ENCODE peak calls at places on chromosomes 12 and 14, in eight cellular contexts. F is testis, X is A549, D is cardiac muscle cell, R is HepG2, K is heart right ventricle, C is psoas muscle, U is fibroblast of lung. V is an unnamed sample.

GRCh38 chr14:96090441-96091148 is 51.4 kb downstream of the C14orf132 start:
- DNase-seq in F (peak; percentile 65), C (peak; percentile 69), U (peak; percentile 80), K (peak; percentile 84), X (no peak), R (no peak), D (peak; percentile 72), V (no peak)

GRCh38 chr12:12807970-12808702 is 5.0 kb upstream of the DDX47 start:
- DNase-seq in F (peak; percentile 30), K (peak; percentile 82), R (no peak), D (no peak), X (no peak), U (peak; percentile 38), C (peak; percentile 34), V (no peak)

GRCh38 chr12:98064501-98064900 is 450.9 kb upstream of the TMPO start:
- DNase-seq in K (no peak), F (no peak), R (no peak), C (no peak), D (no peak), U (no peak), X (no peak), V (no peak)

GRCh38 chr12:70783455-70783854 is 137.1 kb downstream of the PTPRR start:
- DNase-seq in F (no peak), C (no peak), R (no peak), U (no peak), D (no peak), K (no peak), X (no peak), V (no peak)

GRCh38 chr14:103072595-103073366 is 11.2 kb upstream of the LBHD2 start:
- DNase-seq in F (no peak), D (peak; percentile 26), X (peak; percentile 82), U (no peak), C (no peak), K (no peak), R (no peak), V (peak; percentile 45)

GRCh38 chr14:84535491-84535890 is 994.5 kb upstream of the FLRT2 start:
- DNase-seq in C (no peak), R (no peak), D (no peak), X (no peak), F (no peak), K (no peak), U (no peak), V (no peak)

GRCh38 chr14:64692189-64692588 is 12.0 kb upstream of the PLEKHG3 start:
- DNase-seq in D (no peak), U (no peak), C (no peak), K (no peak), R (no peak), F (no peak), X (no peak), V (no peak)

GRCh38 chr14:64060648-64061096 is 207.9 kb downstream of the SYNE2 start:
- DNase-seq in X (peak; percentile 23), F (peak; percentile 49), C (no peak), R (peak; percentile 15), K (no peak), U (no peak), D (peak; percentile 34), V (peak; percentile 69)

GRCh38 chr12:132417741-132418140 is 72.2 kb upstream of the FBRSL1 start:
- DNase-seq in U (no peak), X (no peak), D (no peak), C (no peak), F (no peak), K (no peak), R (no peak), V (no peak)

GRCh38 chr12:3797649-3798048 is 44.7 kb upstream of the CRACR2A start:
- DNase-seq in R (no peak), U (no peak), X (no peak), F (no peak), C (no peak), K (no peak), D (no peak), V (no peak)

DNA sequence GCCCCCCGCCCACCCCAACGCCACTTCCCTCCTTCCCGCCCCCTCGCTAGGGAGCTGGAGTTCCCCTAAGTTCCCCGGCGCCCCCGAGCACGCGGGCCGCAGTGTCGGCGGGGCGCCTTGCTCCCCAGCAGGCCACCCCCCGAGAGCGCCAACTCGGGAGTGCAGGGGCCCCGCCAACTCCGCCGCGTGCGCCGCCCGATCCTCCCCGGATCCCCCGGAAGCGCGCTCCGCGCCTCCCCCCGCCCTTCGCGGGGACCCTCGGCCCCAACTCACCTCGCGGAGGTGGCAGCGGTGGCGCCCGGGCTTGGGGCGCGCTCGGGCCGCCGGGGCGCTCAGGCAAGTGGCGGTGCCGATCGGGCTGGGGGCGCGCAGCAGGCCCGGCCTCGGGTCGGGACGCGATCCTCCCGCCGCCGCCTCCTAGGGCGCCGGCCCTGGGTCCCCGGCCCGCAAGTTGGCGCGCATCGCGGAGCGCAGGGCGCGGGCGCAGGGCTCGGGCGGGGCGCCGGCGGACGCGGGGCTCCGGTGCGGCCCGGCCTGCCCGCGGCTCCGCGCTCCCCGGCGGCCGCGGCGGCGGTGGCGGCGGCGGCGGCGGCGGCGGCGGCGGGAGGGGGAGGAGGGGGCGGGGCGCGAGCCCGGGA is at the start of gene NCOR2:
- DNase-seq in X (no peak), K (no peak), R (no peak), U (no peak), D (peak; percentile 56), C (peak; percentile 51), F (no peak), V (no peak)
- TF ChIP-seq CTCF in X (no peak), K (no peak), R (no peak), U (no peak), D (no peak), C (no peak), F (no peak), V (no peak)

DNA sequence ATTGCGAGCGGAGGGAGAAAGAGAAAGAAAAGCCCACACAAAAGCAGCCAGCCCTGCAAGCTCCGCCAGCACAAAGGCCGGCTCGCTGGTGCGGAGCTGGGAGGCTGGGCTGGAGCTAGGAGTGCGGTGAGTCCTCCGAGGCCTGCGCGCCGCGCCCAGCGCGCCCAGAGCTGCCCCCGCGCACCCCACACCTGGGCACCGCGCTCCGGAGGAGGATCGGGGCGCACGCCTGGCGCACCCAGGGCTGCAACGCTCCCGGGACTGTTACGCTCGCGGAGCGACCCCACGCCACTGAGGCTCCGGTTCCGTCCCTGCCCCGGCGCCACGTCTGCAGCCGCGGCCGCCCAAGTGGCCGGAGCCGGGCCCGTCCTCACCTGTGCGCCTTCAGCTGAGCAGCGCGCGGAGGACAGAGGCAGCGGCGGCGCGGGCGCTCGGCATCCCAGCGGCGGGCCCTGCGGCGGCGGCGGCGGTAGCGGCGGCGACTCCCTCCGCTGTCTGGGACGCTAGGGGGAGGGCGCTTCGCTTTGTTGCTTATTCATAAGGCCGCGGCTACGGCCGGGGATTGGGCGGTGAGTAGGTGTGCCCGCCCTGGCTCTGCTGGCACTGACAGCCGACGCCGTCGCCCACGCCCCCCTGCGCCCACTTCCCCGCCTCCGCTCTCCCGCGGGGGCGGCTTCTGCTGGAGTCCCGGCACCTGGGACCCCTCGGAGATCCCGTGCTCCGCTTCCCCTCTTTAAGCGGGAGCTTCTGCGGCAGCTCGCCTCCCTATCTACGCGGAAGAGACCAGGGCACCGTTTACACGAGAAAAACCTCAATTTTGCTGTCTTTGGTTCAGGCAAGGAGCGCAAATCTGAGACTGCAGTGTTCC is at the start of gene ARMH4:
- DNase-seq in K (peak; percentile 85), X (peak; percentile 76), R (peak; percentile 63), F (peak; percentile 95), U (peak; percentile 76), C (peak; percentile 81), D (peak; percentile 98), V (peak; percentile 69)
- H3K27ac ChIP-seq in K (peak within 1 kb of the TSS; percentile 31), X (peak within 1 kb of the TSS; percentile 67), R (no peak within 1 kb of the TSS), F (peak within 1 kb of the TSS; percentile 65), U (no peak within 1 kb of the TSS), C (no peak within 1 kb of the TSS), D (peak within 1 kb of the TSS; percentile 77), V (no peak within 1 kb of the TSS)

GRCh38 chr14:99034711-99035171 is 237.3 kb downstream of the BCL11B start:
- DNase-seq in F (peak; percentile 23), R (no peak), X (no peak), C (no peak), U (no peak), K (no peak), D (no peak), V (no peak)
- TF ChIP-seq CTCF in F (no peak), R (no peak), X (no peak), C (no peak), U (no peak), K (no peak), D (no peak), V (no peak)

DNA sequence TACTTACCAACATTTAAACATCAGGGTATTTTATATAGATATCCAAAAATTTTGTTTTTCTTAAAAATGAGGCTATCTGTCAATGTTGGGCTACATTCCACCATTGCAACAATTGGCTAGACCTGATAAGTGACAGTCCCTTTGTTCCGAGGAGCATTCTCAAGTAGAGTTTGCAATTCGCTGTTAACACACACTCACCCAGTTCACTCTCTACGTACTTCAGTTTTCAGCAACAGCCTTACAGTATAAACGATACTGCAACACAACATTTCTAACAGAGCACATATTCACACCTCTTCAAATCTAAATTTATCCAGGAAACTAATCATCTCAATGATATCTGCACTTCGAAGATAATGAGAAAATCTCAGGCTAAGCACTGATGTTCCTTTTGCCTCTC is 393.5 kb downstream of the NAV3 start:
- DNase-seq in X (no peak), R (no peak), D (no peak), U (no peak), F (no peak), C (no peak), K (no peak), V (no peak)
- H3K27ac ChIP-seq in X (no peak overlapping the region), R (no peak overlapping the region), D (no peak overlapping the region), U (no peak overlapping the region), F (no peak overlapping the region), C (no peak overlapping the region), K (no peak overlapping the region), V (no peak overlapping the region)

GRCh38 chr14:38255673-38256357 is at the start of gene CLEC14A:
- DNase-seq in U (no peak), C (peak; percentile 77), X (no peak), D (peak; percentile 5), K (peak; percentile 91), R (no peak), F (peak; percentile 23), V (no peak)
- TF ChIP-seq CTCF in U (no peak), C (no peak), X (no peak), D (no peak), K (no peak), R (no peak), F (no peak), V (no peak)

GRCh38 chr14:50044040-50044651 is 72.2 kb downstream of the VCPKMT start:
- DNase-seq in R (no peak), U (no peak), D (no peak), F (no peak), C (no peak), K (no peak), X (no peak), V (no peak)
- H3K27ac ChIP-seq in R (peak overlapping the region; percentile 65), U (peak overlapping the region; percentile 58), D (no peak overlapping the region), F (no peak overlapping the region), C (peak overlapping the region; percentile 56), K (peak overlapping the region; percentile 31), X (peak overlapping the region; percentile 72), V (no peak overlapping the region)

GRCh38 chr12:123384318-123384993 is 524 bp downstream of the KMT5A start:
- DNase-seq in F (peak; percentile 20), X (no peak), K (no peak), C (no peak), D (peak; percentile 11), U (no peak), R (no peak), V (peak; percentile 25)
- TF ChIP-seq CTCF in F (no peak), X (peak; percentile 9), K (no peak), C (no peak), D (no peak), U (no peak), R (no peak), V (no peak)

GRCh38 chr12:6546016-6546415 is 9.8 kb downstream of the IFFO1 start:
- DNase-seq in C (no peak), F (no peak), R (no peak), K (no peak), U (no peak), X (no peak), D (no peak), V (no peak)
- H3K27ac ChIP-seq in C (no peak overlapping the region), F (no peak overlapping the region), R (no peak overlapping the region), K (no peak overlapping the region), U (no peak overlapping the region), X (no peak overlapping the region), D (no peak overlapping the region), V (no peak overlapping the region)

V was measured in RWPE1.